ENCODE peak calls at places on chromosomes 2 and 18, in four cellular contexts. L is GM12878, T is K562, O is HepG2. W is an unnamed sample.

GRCh38 chr2:73217160-73217559 is 3.1 kb downstream of the SMYD5 start:
- DNase-seq in L (no peak), T (no peak), O (no peak), W (no peak)

GRCh38 chr2:196258407-196258806 is 87.0 kb upstream of the STK17B start:
- DNase-seq in L (no peak), T (no peak), O (no peak), W (no peak)

GRCh38 chr18:9735238-9735637 is 27.1 kb downstream of the RAB31 start:
- DNase-seq in L (no peak), T (no peak), O (peak), W (no peak)

GRCh38 chr2:240584486-240585031 is 2.0 kb upstream of the CAPN10 start:
- DNase-seq in L (peak), T (no peak), O (peak), W (peak)

GRCh38 chr2:196376984-196377877 is 205.9 kb upstream of the STK17B start:
- DNase-seq in L (peak), T (no peak), O (no peak), W (no peak)

GRCh38 chr2:64650722-64651338 is 2.9 kb downstream of the SERTAD2 start:
- DNase-seq in L (no peak), T (no peak), O (peak), W (no peak)

GRCh38 chr2:44655401-44655864 is 286.1 kb upstream of the SIX3 start:
- DNase-seq in L (no peak), T (no peak), O (no peak), W (no peak)

GRCh38 chr2:181787310-181788048 is 104.1 kb upstream of the ITPRID2 start:
- DNase-seq in L (no peak), T (no peak), O (no peak), W (no peak)

GRCh38 chr2:39996653-39997080 is 217.6 kb upstream of the THUMPD2 start:
- DNase-seq in L (no peak), T (no peak), O (no peak), W (no peak)

GRCh38 chr18:58091099-58091611 is 47.1 kb downstream of the NEDD4L start:
- DNase-seq in L (peak), T (no peak), O (no peak), W (peak)

GRCh38 chr2:170022692-170023091 is 155.3 kb upstream of the MYO3B start:
- DNase-seq in L (no peak), T (no peak), O (no peak), W (no peak)

GRCh38 chr2:96111823-96112500 is 4.4 kb downstream of the ADRA2B start:
- DNase-seq in L (no peak), T (no peak), O (no peak), W (no peak)

GRCh38 chr18:31738460-31739407 is 21.9 kb downstream of the SLC25A52 start:
- DNase-seq in L (no peak), T (peak), O (peak), W (no peak)

GRCh38 chr2:234058881-234059280 is 8.4 kb downstream of the SPP2 start:
- DNase-seq in L (no peak), T (no peak), O (no peak), W (no peak)

GRCh38 chr2:25817630-25818029 is 60.7 kb downstream of the ASXL2 start:
- DNase-seq in L (peak), T (no peak), O (no peak), W (no peak)

GRCh38 chr2:60554649-60555065 is 1.2 kb upstream of the BCL11A start:
- DNase-seq in L (no peak), T (peak), O (no peak), W (no peak)

GRCh38 chr2:13481201-13481600 is 764.5 kb downstream of the TRIB2 start:
- DNase-seq in L (no peak), T (no peak), O (no peak), W (no peak)

GRCh38 chr2:179263015-179263414 is 1.6 kb downstream of the SESTD1 start:
- DNase-seq in L (no peak), T (no peak), O (peak), W (no peak)

GRCh38 chr2:173218331-173219056 is 136.2 kb upstream of the CDCA7 start:
- DNase-seq in L (no peak), T (no peak), O (peak), W (no peak)

GRCh38 chr2:229301229-229301628 is 30.1 kb upstream of the PID1 start:
- DNase-seq in L (no peak), T (no peak), O (no peak), W (no peak)

GRCh38 chr2:143514413-143514812 is 385.2 kb downstream of the ARHGAP15 start:
- DNase-seq in L (no peak), T (no peak), O (no peak), W (no peak)

GRCh38 chr18:48953096-48953706 is 2.4 kb upstream of the SMAD7 start:
- DNase-seq in L (no peak), T (no peak), O (no peak), W (no peak)

GRCh38 chr2:61327173-61327572 is 143.7 kb downstream of the USP34 start:
- DNase-seq in L (no peak), T (no peak), O (no peak), W (no peak)

GRCh38 chr2:112674229-112674628 is 28.5 kb downstream of the SLC20A1 start:
- DNase-seq in L (no peak), T (no peak), O (no peak), W (no peak)

GRCh38 chr2:23940976-23941605 is 828 bp downstream of the UBXN2A start:
- DNase-seq in L (peak), T (no peak), O (peak), W (no peak)

GRCh38 chr2:152497481-152498052 is 162.6 kb downstream of the FMNL2 start:
- DNase-seq in L (no peak), T (peak), O (peak), W (no peak)

GRCh38 chr2:25372405-25373268 is 30.9 kb upstream of the DNMT3A start:
- DNase-seq in L (no peak), T (no peak), O (no peak), W (no peak)

GRCh38 chr2:218291318-218291933 is 877 bp downstream of the TMBIM1 start:
- DNase-seq in L (no peak), T (no peak), O (no peak), W (no peak)

GRCh38 chr2:189298038-189298437 is 118.5 kb upstream of the COL5A2 start:
- DNase-seq in L (no peak), T (no peak), O (no peak), W (no peak)

GRCh38 chr18:59959079-59959478 is 59.3 kb downstream of the PMAIP1 start:
- DNase-seq in L (no peak), T (no peak), O (no peak), W (no peak)

GRCh38 chr2:150909090-150909489 is 352.6 kb downstream of the RBM43 start:
- DNase-seq in L (no peak), T (no peak), O (no peak), W (no peak)

GRCh38 chr2:190530211-190530639 is 4.3 kb downstream of the NEMP2 start:
- DNase-seq in L (no peak), T (no peak), O (peak), W (no peak)

GRCh38 chr2:15640291-15640711 is 48.6 kb downstream of the DDX1 start:
- DNase-seq in L (no peak), T (peak), O (peak), W (no peak)

GRCh38 chr18:22637787-22638186 is 220.1 kb upstream of the CTAGE1 start:
- DNase-seq in L (no peak), T (no peak), O (peak), W (no peak)

GRCh38 chr2:164655750-164656149 is 34.5 kb upstream of the GRB14 start:
- DNase-seq in L (no peak), T (no peak), O (no peak), W (no peak)

GRCh38 chr2:112958428-112959108 is 19.2 kb upstream of the IL36G start:
- DNase-seq in L (no peak), T (peak), O (peak), W (peak)

GRCh38 chr2:204544961-204545860 is at the start of gene PARD3B:
- DNase-seq in L (no peak), T (peak), O (peak), W (peak)

GRCh38 chr18:13465126-13465446 is 246.5 kb downstream of the LDLRAD4 start:
- DNase-seq in L (no peak), T (no peak), O (no peak), W (no peak)

GRCh38 chr2:26805241-26805676 is 19.4 kb downstream of the CENPA start:
- DNase-seq in L (no peak), T (no peak), O (no peak), W (no peak)

DNA sequence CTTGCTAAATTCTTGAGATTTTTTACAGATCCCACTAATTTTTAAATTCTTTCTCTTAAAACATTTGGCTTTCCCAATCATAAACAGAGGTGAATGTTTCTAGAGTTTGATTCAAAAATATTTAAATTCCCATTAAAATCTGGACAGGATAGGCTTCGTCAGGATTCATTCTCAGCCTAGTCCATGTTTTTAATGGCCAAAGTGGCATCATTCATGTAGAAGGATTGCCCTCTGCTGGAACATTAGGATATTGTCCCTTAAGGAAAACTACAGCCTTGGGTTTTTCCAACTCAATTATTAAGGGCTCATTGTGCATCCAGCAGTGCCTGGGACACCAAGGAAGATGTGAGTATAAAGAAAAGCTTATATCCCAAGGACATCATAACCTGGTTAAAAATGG is 71.7 kb downstream of the TPGS2 start:
- DNase-seq in L (no peak), T (peak), O (peak), W (peak)
- TF ChIP-seq JUND in L (no peak), T (no peak), O (no peak), W (no peak)

DNA sequence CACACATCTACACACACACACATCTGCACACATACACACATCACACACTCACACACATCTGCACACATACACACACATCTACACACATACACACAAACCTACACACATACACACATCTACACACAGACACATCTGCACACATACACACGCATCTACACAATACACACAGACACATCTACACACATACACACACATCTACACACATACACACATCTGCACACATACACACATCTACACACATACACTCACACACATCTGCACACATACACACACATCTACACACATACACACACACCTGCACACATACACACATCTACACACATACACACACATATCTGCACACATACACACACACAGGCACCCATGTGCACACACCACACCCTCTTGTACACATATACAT is 400 bp upstream of the PRLH start:
- DNase-seq in L (no peak), T (no peak), O (no peak), W (no peak)
- TF ChIP-seq JUND in L (no peak), T (no peak), O (no peak), W (no peak)

DNA sequence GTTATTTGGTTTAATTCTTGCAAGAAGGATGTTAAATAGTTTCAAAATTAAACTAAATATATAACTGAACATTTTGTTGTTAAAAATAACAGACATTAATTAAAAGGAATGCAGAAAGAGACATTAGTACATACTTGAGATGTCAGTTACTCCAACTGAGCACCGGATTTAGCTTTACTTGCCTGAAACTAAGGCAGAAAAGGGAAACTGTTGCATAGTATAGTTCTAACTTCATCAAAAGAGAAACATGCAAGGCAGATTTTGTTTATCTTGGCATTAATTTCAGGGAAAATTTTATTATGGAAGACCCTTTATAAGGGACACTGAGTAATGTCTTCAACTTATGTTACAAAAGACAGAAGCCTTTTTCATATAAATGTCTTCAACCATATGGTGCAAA is 218.3 kb downstream of the STK39 start:
- DNase-seq in L (no peak), T (no peak), O (no peak), W (no peak)
- TF ChIP-seq JUND in L (no peak), T (no peak), O (no peak), W (no peak)

GRCh38 chr18:25230658-25231326 is 121.2 kb downstream of the ZNF521 start:
- DNase-seq in L (no peak), T (no peak), O (no peak), W (peak)
- TF ChIP-seq JUND in L (no peak), T (no peak), O (no peak), W (no peak)

GRCh38 chr2:223949241-223949640 is 4.1 kb upstream of the WDFY1 start:
- DNase-seq in L (no peak), T (no peak), O (no peak), W (no peak)
- TF ChIP-seq JUND in L (no peak), T (no peak), O (no peak), W (no peak)

GRCh38 chr2:1664076-1664605 is 80.2 kb downstream of the PXDN start:
- DNase-seq in L (no peak), T (no peak), O (no peak), W (no peak)
- TF ChIP-seq JUND in L (no peak), T (no peak), O (no peak), W (no peak)

W was measured in T47D.